ENCODE peak calls at places on chromosomes 7 and 10, in eight cellular contexts. One of them, this sample, is unnamed.

GRCh38 chr10:124864421-124865193 is 63.0 kb downstream of the ABRAXAS2 start:
- DNase-seq in Kasumi-1: no peak
- DNase-seq in NCI-H1105: no peak
- DNase-seq in GOT3: no peak
- DNase-seq in NCI-H2171 treated with DMSO at 0.1 percent for 48 hours: peak
- DNase-seq in AG10803: no peak
- DNase-seq in H9: no peak
- DNase-seq in KBM-7: no peak
- DNase-seq in this sample: no peak

GRCh38 chr7:12607134-12607533 is 36.6 kb downstream of the SCIN start:
- DNase-seq in Kasumi-1: no peak
- DNase-seq in NCI-H1105: peak
- DNase-seq in GOT3: no peak
- DNase-seq in NCI-H2171 treated with DMSO at 0.1 percent for 48 hours: peak
- DNase-seq in AG10803: peak
- DNase-seq in H9: no peak
- DNase-seq in KBM-7: peak
- DNase-seq in this sample: no peak

GRCh38 chr10:67723601-67724000 is 27.6 kb upstream of the CTNNA3 start:
- DNase-seq in Kasumi-1: no peak
- DNase-seq in NCI-H1105: no peak
- DNase-seq in GOT3: no peak
- DNase-seq in NCI-H2171 treated with DMSO at 0.1 percent for 48 hours: no peak
- DNase-seq in AG10803: no peak
- DNase-seq in H9: no peak
- DNase-seq in KBM-7: no peak
- DNase-seq in this sample: no peak

GRCh38 chr7:130365093-130365492 is 15.2 kb upstream of the CPA1 start:
- DNase-seq in Kasumi-1: no peak
- DNase-seq in NCI-H1105: no peak
- DNase-seq in GOT3: no peak
- DNase-seq in NCI-H2171 treated with DMSO at 0.1 percent for 48 hours: no peak
- DNase-seq in AG10803: no peak
- DNase-seq in H9: no peak
- DNase-seq in KBM-7: no peak
- DNase-seq in this sample: no peak

GRCh38 chr7:11181590-11181989 is 207.9 kb downstream of the PHF14 start:
- DNase-seq in Kasumi-1: no peak
- DNase-seq in NCI-H1105: no peak
- DNase-seq in GOT3: no peak
- DNase-seq in NCI-H2171 treated with DMSO at 0.1 percent for 48 hours: no peak
- DNase-seq in AG10803: no peak
- DNase-seq in H9: no peak
- DNase-seq in KBM-7: no peak
- DNase-seq in this sample: no peak

GRCh38 chr10:62390497-62391176 is 16.5 kb downstream of the ZNF365 start:
- DNase-seq in Kasumi-1: no peak
- DNase-seq in NCI-H1105: no peak
- DNase-seq in GOT3: no peak
- DNase-seq in NCI-H2171 treated with DMSO at 0.1 percent for 48 hours: no peak
- DNase-seq in AG10803: no peak
- DNase-seq in H9: no peak
- DNase-seq in KBM-7: no peak
- DNase-seq in this sample: no peak

GRCh38 chr7:88693131-88693530 is 66.4 kb upstream of the ZNF804B start:
- DNase-seq in Kasumi-1: no peak
- DNase-seq in NCI-H1105: no peak
- DNase-seq in GOT3: no peak
- DNase-seq in NCI-H2171 treated with DMSO at 0.1 percent for 48 hours: no peak
- DNase-seq in AG10803: no peak
- DNase-seq in H9: no peak
- DNase-seq in KBM-7: no peak
- DNase-seq in this sample: no peak

GRCh38 chr10:97573021-97573420 is 442 bp downstream of the ANKRD2 start:
- DNase-seq in Kasumi-1: no peak
- DNase-seq in NCI-H1105: no peak
- DNase-seq in GOT3: no peak
- DNase-seq in NCI-H2171 treated with DMSO at 0.1 percent for 48 hours: no peak
- DNase-seq in AG10803: peak
- DNase-seq in H9: no peak
- DNase-seq in KBM-7: no peak
- DNase-seq in this sample: no peak

GRCh38 chr10:6242089-6242488 is 39.4 kb downstream of the PFKFB3 start:
- DNase-seq in Kasumi-1: no peak
- DNase-seq in NCI-H1105: no peak
- DNase-seq in GOT3: no peak
- DNase-seq in NCI-H2171 treated with DMSO at 0.1 percent for 48 hours: no peak
- DNase-seq in AG10803: no peak
- DNase-seq in H9: no peak
- DNase-seq in KBM-7: no peak
- DNase-seq in this sample: no peak

GRCh38 chr10:15609291-15609690 is 110.4 kb downstream of the ITGA8 start:
- DNase-seq in Kasumi-1: no peak
- DNase-seq in NCI-H1105: no peak
- DNase-seq in GOT3: no peak
- DNase-seq in NCI-H2171 treated with DMSO at 0.1 percent for 48 hours: no peak
- DNase-seq in AG10803: peak
- DNase-seq in H9: no peak
- DNase-seq in KBM-7: no peak
- DNase-seq in this sample: no peak

GRCh38 chr7:93055543-93056107 is 62.2 kb downstream of the SAMD9 start:
- DNase-seq in Kasumi-1: peak
- DNase-seq in NCI-H1105: peak
- DNase-seq in GOT3: no peak
- DNase-seq in NCI-H2171 treated with DMSO at 0.1 percent for 48 hours: peak
- DNase-seq in AG10803: peak
- DNase-seq in H9: no peak
- DNase-seq in KBM-7: peak
- DNase-seq in this sample: no peak

GRCh38 chr7:69696686-69697685 is 98.7 kb downstream of the AUTS2 start:
- DNase-seq in Kasumi-1: no peak
- DNase-seq in NCI-H1105: no peak
- DNase-seq in GOT3: no peak
- DNase-seq in NCI-H2171 treated with DMSO at 0.1 percent for 48 hours: no peak
- DNase-seq in AG10803: peak
- DNase-seq in H9: no peak
- DNase-seq in KBM-7: no peak
- DNase-seq in this sample: no peak

GRCh38 chr7:94338921-94339371 is 55.7 kb upstream of the COL1A2 start:
- DNase-seq in Kasumi-1: no peak
- DNase-seq in NCI-H1105: no peak
- DNase-seq in GOT3: no peak
- DNase-seq in NCI-H2171 treated with DMSO at 0.1 percent for 48 hours: no peak
- DNase-seq in AG10803: peak
- DNase-seq in H9: no peak
- DNase-seq in KBM-7: no peak
- DNase-seq in this sample: no peak

GRCh38 chr10:105742184-105742583 is 1101.1 kb downstream of the SORCS3 start:
- DNase-seq in Kasumi-1: no peak
- DNase-seq in NCI-H1105: no peak
- DNase-seq in GOT3: no peak
- DNase-seq in NCI-H2171 treated with DMSO at 0.1 percent for 48 hours: no peak
- DNase-seq in AG10803: no peak
- DNase-seq in H9: no peak
- DNase-seq in KBM-7: no peak
- DNase-seq in this sample: no peak

GRCh38 chr10:6333086-6333485 is 130.4 kb downstream of the PFKFB3 start:
- DNase-seq in Kasumi-1: no peak
- DNase-seq in NCI-H1105: no peak
- DNase-seq in GOT3: no peak
- DNase-seq in NCI-H2171 treated with DMSO at 0.1 percent for 48 hours: no peak
- DNase-seq in AG10803: peak
- DNase-seq in H9: no peak
- DNase-seq in KBM-7: no peak
- DNase-seq in this sample: peak

GRCh38 chr7:50404392-50404791 is 45.8 kb downstream of the FIGNL1 start:
- DNase-seq in Kasumi-1: no peak
- DNase-seq in NCI-H1105: no peak
- DNase-seq in GOT3: no peak
- DNase-seq in NCI-H2171 treated with DMSO at 0.1 percent for 48 hours: no peak
- DNase-seq in AG10803: no peak
- DNase-seq in H9: no peak
- DNase-seq in KBM-7: no peak
- DNase-seq in this sample: no peak

GRCh38 chr7:78176186-78176585 is 377.6 kb downstream of the PHTF2 start:
- DNase-seq in Kasumi-1: no peak
- DNase-seq in NCI-H1105: no peak
- DNase-seq in GOT3: no peak
- DNase-seq in NCI-H2171 treated with DMSO at 0.1 percent for 48 hours: no peak
- DNase-seq in AG10803: peak
- DNase-seq in H9: no peak
- DNase-seq in KBM-7: no peak
- DNase-seq in this sample: no peak

GRCh38 chr7:143104759-143105158 is 27.1 kb upstream of the PIP start:
- DNase-seq in Kasumi-1: no peak
- DNase-seq in NCI-H1105: no peak
- DNase-seq in GOT3: no peak
- DNase-seq in NCI-H2171 treated with DMSO at 0.1 percent for 48 hours: no peak
- DNase-seq in AG10803: no peak
- DNase-seq in H9: no peak
- DNase-seq in KBM-7: no peak
- DNase-seq in this sample: no peak

This sample was measured in activated CD8-positive, alpha-beta memory T cell treated with anti-CD3 and anti-CD28 coated beads, Interleukin-2, amount 10 ng/mL, durations not matched to agents 7 days and 5 days.